ENCODE peak calls at places on chromosomes 11 and 22, in eight cellular contexts. X is pancreas; W is brain microvascular endothelial cell; Q is natural killer cell; H is activated CD8-positive, alpha-beta T cell treated with anti-CD3 and anti-CD28 coated beads for 36 hours; Y is A549; J is IMR-90; S is fibroblast of lung. G is an unnamed sample.

GRCh38 chr11:75376175-75376574 is 23.1 kb upstream of the RPS3 start:
- DNase-seq in X (no peak), W (no peak), Q (no peak), H (no peak), Y (no peak), J (no peak), S (no peak), G (no peak)

GRCh38 chr11:67510023-67510345 is 2.0 kb upstream of the CDK2AP2 start:
- DNase-seq in X (no peak), W (no peak), Q (no peak), H (no peak), Y (no peak), J (peak; percentile 24), S (no peak), G (no peak)

GRCh38 chr22:28922540-28923244 is 39.3 kb downstream of the ZNRF3 start:
- DNase-seq in X (no peak), W (no peak), Q (no peak), H (no peak), Y (no peak), J (no peak), S (no peak), G (no peak)

GRCh38 chr11:111417766-111418435 is 38.8 kb upstream of the POU2AF1 start:
- DNase-seq in X (no peak), W (peak; percentile 31), Q (no peak), H (no peak), Y (no peak), J (peak; percentile 99), S (peak; percentile 97), G (peak; percentile 72)

GRCh38 chr11:60915250-60915914 is 1.4 kb downstream of the TMEM109 start:
- DNase-seq in X (no peak), W (peak; percentile 36), Q (peak; percentile 62), H (peak; percentile 91), Y (peak; percentile 60), J (peak; percentile 50), S (peak; percentile 62), G (peak; percentile 41)

GRCh38 chr11:111694851-111695250 is 71.3 kb downstream of the PPP2R1B start:
- DNase-seq in X (no peak), W (peak; percentile 96), Q (no peak), H (no peak), Y (peak; percentile 41), J (peak; percentile 99), S (peak; percentile 99), G (no peak)

GRCh38 chr11:47109882-47110281 is 66.8 kb downstream of the ARFGAP2 start:
- DNase-seq in X (no peak), W (no peak), Q (no peak), H (no peak), Y (no peak), J (no peak), S (no peak), G (no peak)

GRCh38 chr11:109033627-109034340 is 368.9 kb downstream of the DDX10 start:
- DNase-seq in X (no peak), W (peak; percentile 93), Q (no peak), H (no peak), Y (no peak), J (peak; percentile 89), S (peak; percentile 81), G (no peak)

GRCh38 chr22:26367402-26368245 is 61.4 kb upstream of the ASPHD2 start:
- DNase-seq in X (no peak), W (peak; percentile 32), Q (peak; percentile 39), H (peak; percentile 83), Y (peak; percentile 49), J (peak; percentile 20), S (peak; percentile 37), G (no peak)

GRCh38 chr22:39148727-39149535 is 3.5 kb downstream of the CBX7 start:
- DNase-seq in X (peak; percentile 64), W (no peak), Q (no peak), H (peak; percentile 88), Y (no peak), J (no peak), S (no peak), G (no peak)

GRCh38 chr22:25475554-25476022 is 88.9 kb upstream of the GRK3 start:
- DNase-seq in X (no peak), W (peak; percentile 83), Q (no peak), H (peak; percentile 29), Y (peak; percentile 6), J (peak; percentile 72), S (peak; percentile 48), G (no peak)

GRCh38 chr11:2092464-2092910 is 46.7 kb downstream of the IGF2 start:
- DNase-seq in X (peak; percentile 77), W (no peak), Q (no peak), H (no peak), Y (no peak), J (no peak), S (no peak), G (no peak)

GRCh38 chr11:9099617-9100016 is 8.2 kb upstream of the SCUBE2 start:
- DNase-seq in X (no peak), W (no peak), Q (no peak), H (no peak), Y (no peak), J (no peak), S (no peak), G (no peak)

GRCh38 chr11:31808721-31809542 is 2.2 kb downstream of the PAX6 start:
- DNase-seq in X (no peak), W (no peak), Q (no peak), H (no peak), Y (no peak), J (no peak), S (no peak), G (no peak)

GRCh38 chr11:106391771-106392412 is 314.4 kb downstream of the AASDHPPT start:
- DNase-seq in X (no peak), W (no peak), Q (no peak), H (no peak), Y (no peak), J (peak; percentile 68), S (peak; percentile 76), G (no peak)

GRCh38 chr11:69356703-69357457 is 62.9 kb downstream of the MYEOV start:
- DNase-seq in X (no peak), W (peak; percentile 44), Q (peak; percentile 11), H (no peak), Y (no peak), J (no peak), S (no peak), G (no peak)

GRCh38 chr22:49770454-49771265 is 57.0 kb downstream of the BRD1 start:
- DNase-seq in X (peak; percentile 75), W (no peak), Q (no peak), H (peak; percentile 34), Y (no peak), J (no peak), S (no peak), G (no peak)

GRCh38 chr11:65606876-65607613 is 7.0 kb downstream of the MAP3K11 start:
- DNase-seq in X (peak; percentile 77), W (peak; percentile 91), Q (no peak), H (no peak), Y (peak; percentile 70), J (peak; percentile 93), S (peak; percentile 93), G (peak; percentile 96)

GRCh38 chr11:10160350-10160749 is 133.7 kb downstream of the SBF2 start:
- DNase-seq in X (no peak), W (no peak), Q (no peak), H (no peak), Y (no peak), J (peak; percentile 7), S (no peak), G (no peak)

GRCh38 chr11:72821920-72822799 is 7.9 kb downstream of the ATG16L2 start:
- DNase-seq in X (peak; percentile 96), W (peak; percentile 76), Q (peak; percentile 65), H (peak; percentile 80), Y (peak; percentile 91), J (peak; percentile 84), S (peak; percentile 83), G (peak; percentile 88)

GRCh38 chr22:46116491-46116958 is 33.8 kb upstream of the PPARA start:
- DNase-seq in X (peak; percentile 98), W (peak; percentile 74), Q (peak; percentile 87), H (peak; percentile 90), Y (peak; percentile 85), J (peak; percentile 73), S (peak; percentile 82), G (peak; percentile 92)

GRCh38 chr11:4025248-4025956 is 69.2 kb upstream of the RRM1 start:
- DNase-seq in X (no peak), W (no peak), Q (no peak), H (no peak), Y (no peak), J (peak; percentile 25), S (peak; percentile 80), G (no peak)

GRCh38 chr11:74031310-74031676 is 22.4 kb upstream of the UCP3 start:
- DNase-seq in X (no peak), W (no peak), Q (no peak), H (no peak), Y (no peak), J (no peak), S (peak; percentile 33), G (no peak)

GRCh38 chr11:1776331-1776851 is 12.7 kb upstream of the CTSD start:
- DNase-seq in X (no peak), W (no peak), Q (no peak), H (no peak), Y (no peak), J (no peak), S (no peak), G (no peak)

GRCh38 chr22:35023692-35024363 is 42.1 kb upstream of the ISX start:
- DNase-seq in X (peak; percentile 84), W (peak; percentile 14), Q (peak; percentile 38), H (peak; percentile 75), Y (peak; percentile 48), J (no peak), S (peak; percentile 27), G (no peak)
- TF ChIP-seq CTCF in X (peak; percentile 85), W (peak; percentile 88), Q (peak; percentile 61), H (peak; percentile 95), Y (peak; percentile 53), J (peak; percentile 60), S (peak; percentile 75), G (peak; percentile 69)

DNA sequence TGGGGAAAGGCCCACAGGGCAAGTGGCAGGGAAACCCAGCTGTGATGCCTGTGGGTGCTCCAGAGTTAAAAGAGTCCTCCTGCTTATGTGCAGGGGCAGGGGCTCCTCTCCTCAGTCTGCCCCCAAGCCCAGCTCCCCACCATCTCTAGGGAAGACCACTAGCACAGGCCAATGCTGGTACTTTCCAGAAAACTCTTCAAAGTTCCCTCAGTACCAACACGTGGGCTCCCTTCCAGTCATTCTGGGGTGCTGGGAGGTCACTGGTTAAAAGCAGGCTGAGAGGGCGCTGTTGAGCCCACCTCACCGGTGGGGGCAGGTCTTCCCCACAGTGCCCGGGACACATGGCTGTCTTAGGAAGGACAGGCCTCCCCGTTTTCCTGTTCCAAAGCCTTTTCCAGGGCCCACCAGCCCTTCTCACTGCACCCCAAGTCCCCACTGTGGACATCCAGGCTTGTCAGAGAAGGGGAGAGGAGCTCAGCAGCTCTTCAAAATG is 154.6 kb downstream of the TRIM29 start:
- DNase-seq in X (no peak), W (no peak), Q (no peak), H (no peak), Y (no peak), J (no peak), S (no peak), G (no peak)
- TF ChIP-seq CTCF in X (no peak), W (no peak), Q (no peak), H (no peak), Y (no peak), J (no peak), S (no peak), G (no peak)

GRCh38 chr11:113338730-113339129 is 24.3 kb downstream of the TTC12 start:
- DNase-seq in X (no peak), W (no peak), Q (no peak), H (no peak), Y (no peak), J (no peak), S (no peak), G (no peak)
- TF ChIP-seq CTCF in X (no peak), W (peak; percentile 32), Q (no peak), H (no peak), Y (no peak), J (no peak), S (no peak), G (no peak)

GRCh38 chr11:83521647-83522596 is 235.8 kb upstream of the CCDC90B start:
- DNase-seq in X (no peak), W (peak; percentile 12), Q (no peak), H (no peak), Y (peak; percentile 6), J (peak; percentile 31), S (peak; percentile 36), G (no peak)
- TF ChIP-seq CTCF in X (no peak), W (peak; percentile 59), Q (no peak), H (no peak), Y (no peak), J (peak; percentile 50), S (peak; percentile 53), G (no peak)

G was measured in gastrocnemius medialis.